ENCODE peak calls at places on chromosomes 3 and 15, in eight cellular contexts. T is astrocyte of the spinal cord, I is PC-3, P is neural progenitor cell, B is left ventricle myocardium inferior, F is A549, R is foreskin fibroblast, H is dorsolateral prefrontal cortex. Q is an unnamed sample.

GRCh38 chr3:51381333-51381705 is 3.8 kb upstream of the MANF start:
- DNase-seq in P (no peak), R (no peak), I (no peak), H (no peak), B (no peak), T (no peak), F (no peak), Q (no peak)

GRCh38 chr3:116000315-116000714 is 377.0 kb downstream of the GAP43 start:
- DNase-seq in F (peak; percentile 39), I (peak; percentile 93), R (peak; percentile 94), T (peak; percentile 94), B (no peak), H (no peak), P (no peak), Q (peak; percentile 80)

GRCh38 chr3:45981321-45982038 is 14.1 kb downstream of the FYCO1 start:
- DNase-seq in I (no peak), B (no peak), T (no peak), R (peak; percentile 64), F (no peak), H (no peak), P (no peak), Q (no peak)

GRCh38 chr15:41981373-41982132 is 9.2 kb upstream of the EHD4 start:
- DNase-seq in R (peak; percentile 47), P (no peak), B (no peak), I (no peak), T (no peak), H (peak; percentile 13), F (no peak), Q (no peak)

GRCh38 chr3:23221136-23221535 is 18.0 kb downstream of the UBE2E2 start:
- DNase-seq in R (no peak), B (no peak), T (no peak), P (no peak), H (no peak), F (no peak), I (no peak), Q (no peak)

GRCh38 chr3:123724306-123724705 is 139.5 kb upstream of the HACD2 start:
- DNase-seq in H (no peak), T (no peak), F (no peak), I (peak; percentile 35), B (no peak), R (peak; percentile 49), P (peak; percentile 34), Q (no peak)

GRCh38 chr3:182596673-182597410 is 196.5 kb upstream of the ATP11B start:
- DNase-seq in R (no peak), P (no peak), H (no peak), I (no peak), T (no peak), F (no peak), B (no peak), Q (no peak)

GRCh38 chr3:196643201-196643749 is 3.8 kb downstream of the NRROS start:
- DNase-seq in B (no peak), R (no peak), I (no peak), H (no peak), T (no peak), P (no peak), F (no peak), Q (no peak)

GRCh38 chr15:38226867-38227266 is 25.8 kb upstream of the SPRED1 start:
- DNase-seq in R (peak; percentile 93), I (peak; percentile 96), T (peak; percentile 75), H (peak; percentile 84), P (no peak), B (no peak), F (peak; percentile 36), Q (no peak)

DNA sequence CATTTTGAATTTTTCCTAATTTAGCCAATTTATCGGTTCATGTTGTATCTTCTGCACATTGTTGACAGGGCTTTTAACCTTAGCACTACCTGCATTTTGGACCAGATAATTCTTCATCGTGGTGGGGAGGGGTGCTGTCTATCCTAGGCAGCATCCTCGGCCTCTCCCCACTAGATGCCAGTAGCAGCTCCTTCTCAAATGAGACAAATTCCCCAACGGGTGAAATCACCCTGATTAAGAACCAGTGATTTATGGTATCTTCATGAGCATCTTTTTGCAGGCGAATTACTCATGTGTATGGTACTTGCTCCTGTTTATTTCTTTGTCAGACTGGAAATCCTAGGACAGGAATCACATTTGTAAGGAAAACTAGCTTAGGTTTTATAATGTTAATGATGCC is 68.0 kb downstream of the C3orf70 start:
- DNase-seq in I (peak; percentile 29), T (no peak), R (peak; percentile 73), B (no peak), F (no peak), H (no peak), P (no peak), Q (no peak)
- H3K4me3 ChIP-seq in I (no peak overlapping the region), T (no peak overlapping the region), R (no peak overlapping the region), B (no peak overlapping the region), F (no peak overlapping the region), H (no peak overlapping the region), P (no peak overlapping the region), Q (no peak overlapping the region)

GRCh38 chr3:184637705-184638104 is 74.2 kb downstream of the MAGEF1 start:
- DNase-seq in B (no peak), I (no peak), H (no peak), R (no peak), F (no peak), P (no peak), T (no peak), Q (no peak)

GRCh38 chr3:184635126-184635525 is 73.5 kb downstream of the EPHB3 start:
- DNase-seq in F (no peak), I (peak; percentile 46), R (no peak), H (no peak), B (peak; percentile 53), P (no peak), T (no peak), Q (no peak)

GRCh38 chr3:184636774-184637316 is 75.0 kb downstream of the MAGEF1 start:
- DNase-seq in P (peak; percentile 46), B (no peak), H (no peak), I (peak; percentile 89), F (no peak), T (peak; percentile 62), R (peak; percentile 46), Q (peak; percentile 34)

GRCh38 chr3:184633185-184633584 is 71.6 kb downstream of the EPHB3 start:
- DNase-seq in R (no peak), B (no peak), P (peak; percentile 67), I (no peak), T (no peak), F (no peak), H (no peak), Q (no peak)

GRCh38 chr3:184635774-184636173 is 74.2 kb downstream of the EPHB3 start:
- DNase-seq in P (no peak), I (no peak), R (no peak), B (no peak), F (no peak), T (no peak), H (no peak), Q (no peak)
- TF ChIP-seq CTCF in P (no peak), I (no peak), R (no peak), B (no peak), F (no peak), T (no peak), H (no peak), Q (no peak)

DNA sequence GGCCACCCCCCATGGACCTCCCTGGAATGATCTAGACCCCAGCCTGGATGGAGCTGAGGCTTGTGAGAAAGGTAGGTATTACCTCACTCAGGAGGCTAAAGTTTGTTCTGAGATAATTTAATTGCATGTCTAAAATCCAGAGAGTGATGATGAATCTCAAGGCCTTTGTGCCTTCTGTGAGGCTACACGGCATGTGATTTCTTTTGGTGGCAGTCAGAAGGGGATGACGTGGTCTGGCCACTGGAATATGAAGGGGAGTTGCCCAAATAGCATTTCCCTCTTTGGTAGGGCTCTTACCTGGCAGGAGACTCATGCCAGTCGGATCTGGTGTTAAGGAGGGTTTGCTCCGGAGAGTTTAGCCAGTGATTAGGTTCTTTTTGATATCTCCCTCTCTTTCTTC is 2.5 kb downstream of the BAHD1 start:
- DNase-seq in T (no peak), R (no peak), I (no peak), B (no peak), F (no peak), P (no peak), H (no peak), Q (no peak)
- H3K4me3 ChIP-seq in T (no peak overlapping the region), R (no peak overlapping the region), I (no peak overlapping the region), B (no peak overlapping the region), F (no peak overlapping the region), P (no peak overlapping the region), H (no peak overlapping the region), Q (no peak overlapping the region)

GRCh38 chr15:89759835-89760234 is 8.8 kb upstream of the MESP1 start:
- DNase-seq in R (no peak), B (no peak), T (no peak), P (no peak), I (no peak), F (no peak), H (no peak), Q (no peak)

GRCh38 chr15:89761929-89762328 is 10.9 kb upstream of the MESP1 start:
- DNase-seq in R (no peak), P (no peak), F (no peak), B (no peak), I (no peak), H (no peak), T (no peak), Q (no peak)

GRCh38 chr15:89758981-89759380 is 7.9 kb upstream of the MESP1 start:
- DNase-seq in H (no peak), R (no peak), B (no peak), P (no peak), T (no peak), F (no peak), I (no peak), Q (no peak)

GRCh38 chr15:89760303-89761008 is 9.4 kb upstream of the MESP1 start:
- DNase-seq in T (peak; percentile 62), R (peak; percentile 87), P (peak; percentile 82), B (peak; percentile 81), F (peak; percentile 91), I (peak; percentile 93), H (peak; percentile 74), Q (peak; percentile 37)

DNA sequence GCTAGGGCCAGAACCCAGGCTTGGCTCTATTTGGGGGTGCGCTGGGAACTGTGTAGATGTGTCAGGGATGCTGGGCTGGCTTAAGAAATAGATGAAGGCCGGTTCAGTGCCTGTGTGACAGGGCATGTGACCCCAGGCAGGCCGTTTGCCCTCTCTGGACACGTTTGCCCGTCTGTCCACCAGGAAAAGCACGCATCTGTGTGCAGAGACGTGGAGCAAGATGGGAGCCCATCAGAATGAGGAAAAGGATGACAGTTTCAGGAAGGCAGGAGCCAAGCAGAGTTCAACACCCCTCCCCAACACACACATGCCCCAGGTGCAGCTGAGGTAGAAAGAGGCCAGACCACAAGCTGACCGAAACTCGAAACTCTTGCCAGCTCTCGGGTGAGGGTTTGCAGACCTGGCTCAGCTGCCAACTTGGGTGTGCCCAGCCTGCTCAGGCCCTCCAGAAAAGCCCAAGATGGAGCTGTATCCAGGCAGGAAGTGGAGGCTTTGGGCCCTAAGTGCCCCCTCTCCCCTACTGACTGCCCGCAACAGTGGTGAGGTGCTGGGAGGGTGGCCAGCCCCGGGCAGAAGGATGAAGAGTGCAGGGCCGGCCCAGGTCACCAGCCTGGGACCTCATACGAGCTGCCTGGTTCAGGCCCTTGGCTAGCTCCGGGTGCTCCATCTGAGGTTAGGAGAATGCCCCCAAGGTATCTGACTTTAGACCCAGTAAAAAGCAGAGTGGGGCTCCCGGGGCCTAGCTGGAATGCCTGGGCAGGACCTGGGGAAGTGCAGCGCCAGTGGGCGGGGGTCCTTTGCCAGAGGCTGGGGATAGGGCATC is 10.2 kb upstream of the MESP1 start:
- DNase-seq in B (no peak), R (no peak), H (no peak), F (no peak), T (no peak), I (peak; percentile 93), P (no peak), Q (no peak)
- TF ChIP-seq CTCF in B (peak; percentile 15), R (no peak), H (no peak), F (peak; percentile 9), T (no peak), I (no peak), P (no peak), Q (no peak)

GRCh38 chr3:150543531-150543930 is 2.8 kb downstream of the SERP1 start:
- DNase-seq in T (no peak), H (no peak), B (no peak), I (no peak), F (no peak), R (no peak), P (no peak), Q (no peak)
- H3K4me3 ChIP-seq in T (no peak overlapping the region), H (no peak overlapping the region), B (no peak overlapping the region), I (peak overlapping the region; percentile 77), F (no peak overlapping the region), R (no peak overlapping the region), P (no peak overlapping the region), Q (no peak overlapping the region)